ENCODE peak calls at places on chromosome 16, in eight cellular contexts. S, O, K, J, R, P, G and T are unnamed samples.

GRCh38 chr16:4477966-4478365 is 1.8 kb downstream of the HMOX2 start:
- DNase-seq in J (no peak), R (no peak), P (no peak), G (peak), K (peak), S (no peak), O (no peak), T (no peak)

GRCh38 chr16:1416521-1416941 is 2.0 kb upstream of the UNKL start:
- DNase-seq in J (no peak), S (no peak), R (no peak), K (peak), P (no peak), O (no peak), G (no peak), T (no peak)

GRCh38 chr16:74652249-74652648 is 14.4 kb downstream of the RFWD3 start:
- DNase-seq in J (no peak), R (no peak), P (no peak), O (no peak), G (no peak), K (no peak), S (no peak), T (no peak)

GRCh38 chr16:86874141-86874540 is 295.8 kb downstream of the FOXL1 start:
- DNase-seq in J (peak), S (no peak), P (no peak), O (no peak), G (peak), R (no peak), K (no peak), T (no peak)

GRCh38 chr16:28924762-28925385 is at the start of gene RABEP2:
- DNase-seq in J (peak), O (peak), R (peak), P (peak), G (peak), S (peak), K (peak), T (peak)

GRCh38 chr16:86016201-86016965 is 117.4 kb downstream of the IRF8 start:
- DNase-seq in S (peak), O (no peak), J (peak), K (peak), P (peak), R (peak), G (peak), T (no peak)

GRCh38 chr16:2795714-2796143 is 2.5 kb upstream of the PRSS41 start:
- DNase-seq in O (no peak), J (no peak), P (no peak), K (peak), S (no peak), G (peak), R (no peak), T (no peak)

GRCh38 chr16:86836503-86837125 is 258.3 kb downstream of the FOXL1 start:
- DNase-seq in G (peak), R (no peak), K (peak), S (no peak), J (peak), P (no peak), O (no peak), T (no peak)

GRCh38 chr16:31427441-31428276 is 501 bp downstream of the COX6A2 start:
- DNase-seq in J (peak), K (no peak), O (peak), G (no peak), R (peak), S (peak), P (no peak), T (no peak)

GRCh38 chr16:24499193-24499814 is 40.1 kb upstream of the RBBP6 start:
- DNase-seq in O (peak), S (peak), P (peak), R (no peak), J (peak), K (peak), G (peak), T (peak)

GRCh38 chr16:12535535-12536411 is 267.9 kb downstream of the CPPED1 start:
- DNase-seq in S (no peak), R (no peak), P (no peak), O (no peak), K (no peak), J (no peak), G (no peak), T (no peak)

GRCh38 chr16:3032624-3033023 is 4.1 kb downstream of the BICDL2 start:
- DNase-seq in P (no peak), K (no peak), S (no peak), R (no peak), O (no peak), J (no peak), G (no peak), T (no peak)

GRCh38 chr16:67120025-67120424 is 10.3 kb downstream of the PHAF1 start:
- DNase-seq in R (no peak), P (no peak), S (no peak), K (no peak), O (no peak), J (no peak), G (peak), T (no peak)

GRCh38 chr16:27377666-27378485 is 24.1 kb upstream of the IL21R start:
- DNase-seq in O (no peak), K (no peak), J (no peak), P (no peak), R (no peak), G (no peak), S (no peak), T (no peak)

GRCh38 chr16:75527825-75528299 is 8.0 kb downstream of the CHST5 start:
- DNase-seq in S (no peak), O (no peak), R (no peak), K (no peak), J (no peak), G (no peak), P (no peak), T (no peak)

GRCh38 chr16:51109173-51109572 is 41.9 kb downstream of the SALL1 start:
- DNase-seq in O (no peak), S (no peak), J (no peak), P (no peak), R (no peak), K (no peak), G (no peak), T (no peak)

GRCh38 chr16:3594316-3595109 is 16.9 kb downstream of the SLX4 start:
- DNase-seq in J (no peak), G (no peak), S (no peak), P (no peak), R (no peak), K (no peak), O (no peak), T (no peak)

GRCh38 chr16:89072216-89073130 is 21.2 kb upstream of the ACSF3 start:
- DNase-seq in R (no peak), K (no peak), J (peak), S (no peak), P (no peak), G (no peak), O (no peak), T (no peak)

GRCh38 chr16:81163671-81164070 is 67.5 kb upstream of the GCSH start:
- DNase-seq in J (no peak), K (no peak), O (no peak), P (no peak), G (no peak), R (no peak), S (no peak), T (no peak)

GRCh38 chr16:67673712-67674580 is 7.3 kb downstream of the C16orf86 start:
- DNase-seq in S (peak), O (no peak), G (no peak), K (no peak), J (peak), R (no peak), P (no peak), T (no peak)

GRCh38 chr16:57764341-57765159 is 29.0 kb downstream of the KATNB1 start:
- DNase-seq in R (no peak), S (no peak), O (no peak), P (peak), G (peak), J (peak), K (peak), T (no peak)

GRCh38 chr16:53372942-53373871 is 61.1 kb upstream of the RBL2 start:
- DNase-seq in G (peak), O (no peak), P (peak), J (no peak), R (peak), S (no peak), K (peak), T (no peak)

GRCh38 chr16:67674851-67675578 is 8.4 kb downstream of the C16orf86 start:
- DNase-seq in K (no peak), S (no peak), O (no peak), R (no peak), P (no peak), J (no peak), G (no peak), T (no peak)

GRCh38 chr16:28987170-28987853 is 2.5 kb downstream of the LAT start:
- DNase-seq in J (no peak), G (no peak), O (no peak), S (no peak), K (no peak), R (no peak), P (no peak), T (no peak)

GRCh38 chr16:87314990-87315420 is 2.2 kb downstream of the C16orf95 start:
- DNase-seq in P (peak), K (no peak), G (no peak), R (no peak), O (no peak), S (no peak), J (no peak), T (no peak)

GRCh38 chr16:80804061-80804450 is 342 bp downstream of the CDYL2 start:
- DNase-seq in J (peak), S (peak), P (peak), O (no peak), R (peak), K (peak), G (peak), T (no peak)

GRCh38 chr16:2142942-2143868 is 5.2 kb upstream of the RAB26 start:
- DNase-seq in G (peak), R (no peak), S (peak), O (no peak), K (peak), P (no peak), J (no peak), T (no peak)

GRCh38 chr16:29124828-29125227 is 140.0 kb downstream of the LAT start:
- DNase-seq in R (no peak), O (no peak), J (no peak), K (no peak), S (no peak), G (no peak), P (no peak), T (no peak)

GRCh38 chr16:75506567-75506966 is 11.3 kb upstream of the CHST6 start:
- DNase-seq in G (peak), J (no peak), R (no peak), P (no peak), S (peak), K (peak), O (no peak), T (no peak)

GRCh38 chr16:78134944-78135619 is 35.6 kb downstream of the WWOX start:
- DNase-seq in R (no peak), P (no peak), S (no peak), G (no peak), K (no peak), J (no peak), O (no peak), T (no peak)

GRCh38 chr16:12470311-12471229 is 333.1 kb downstream of the CPPED1 start:
- DNase-seq in P (no peak), J (no peak), S (peak), K (no peak), R (no peak), G (no peak), O (no peak), T (no peak)

GRCh38 chr16:29977063-29977462 is 3.4 kb downstream of the TAOK2 start:
- DNase-seq in G (no peak), J (no peak), R (no peak), O (no peak), K (no peak), P (no peak), S (no peak), T (no peak)

GRCh38 chr16:4059969-4060368 is 56.3 kb downstream of the ADCY9 start:
- DNase-seq in K (no peak), J (no peak), P (no peak), R (no peak), S (no peak), G (no peak), O (no peak), T (no peak)

GRCh38 chr16:14070877-14071575 is at the start of gene MRTFB:
- DNase-seq in G (peak), J (peak), P (peak), S (peak), K (peak), R (peak), O (peak), T (peak)

GRCh38 chr16:14564323-14564722 is 65.7 kb downstream of the PARN start:
- DNase-seq in G (peak), O (no peak), R (no peak), P (peak), S (peak), J (no peak), K (peak), T (no peak)

GRCh38 chr16:28951410-28951943 is 740 bp downstream of the NFATC2IP start:
- DNase-seq in O (no peak), S (no peak), K (no peak), J (no peak), G (peak), R (peak), P (peak), T (no peak)

GRCh38 chr16:976389-976931 is 5.1 kb upstream of the SOX8 start:
- DNase-seq in O (no peak), S (peak), J (no peak), G (no peak), K (no peak), R (no peak), P (no peak), T (no peak)

GRCh38 chr16:22673463-22673862 is 140.5 kb upstream of the HS3ST2 start:
- DNase-seq in J (no peak), P (no peak), S (no peak), O (no peak), K (no peak), R (no peak), G (no peak), T (no peak)